ENCODE peak calls at places on chromosome 19, in ten cellular contexts. G is anterior cingulate cortex; L is AG20443; T is A673; D is memory B cell; B is HEK293T; W is CD8-positive, alpha-beta memory T cell; M is aorta; I is RKO; O is cardiac muscle cell. J is an unnamed sample.
A peak's percentile ranks its signal among the peaks of the same experiment; 100 is the strongest.

GRCh38 chr19:1402411-1403070 is 1.2 kb upstream of the GAMT start:
- DNase-seq in M (no peak), G (peak; percentile 3), T (no peak), I (no peak), D (no peak), L (no peak), B (no peak), W (no peak), O (no peak), J (no peak)

GRCh38 chr19:40610396-40611064 is 9.4 kb downstream of the LTBP4 start:
- DNase-seq in O (no peak), M (peak; percentile 86), I (no peak), D (peak; percentile 66), T (no peak), W (peak; percentile 57), B (no peak), L (no peak), G (peak; percentile 34), J (no peak)

GRCh38 chr19:47417107-47417745 is 2.1 kb downstream of the MEIS3 start:
- DNase-seq in W (no peak), M (no peak), I (no peak), B (no peak), O (no peak), T (peak; percentile 23), G (peak; percentile 49), D (no peak), L (no peak), J (no peak)

GRCh38 chr19:7337380-7338194 is 11.2 kb upstream of the ARHGEF18 start:
- DNase-seq in T (no peak), B (no peak), G (no peak), L (no peak), O (no peak), I (no peak), W (no peak), D (peak; percentile 56), M (no peak), J (peak; percentile 15)

GRCh38 chr19:3250675-3251074 is 26.2 kb downstream of the CELF5 start:
- DNase-seq in W (peak; percentile 14), O (no peak), D (no peak), M (no peak), T (no peak), I (peak; percentile 38), G (no peak), B (peak; percentile 64), L (peak; percentile 67), J (no peak)

GRCh38 chr19:42252365-42253244 is 2.3 kb downstream of the ERF start:
- DNase-seq in W (no peak), I (peak; percentile 77), B (no peak), D (no peak), T (peak; percentile 60), O (peak; percentile 71), M (no peak), L (peak; percentile 41), G (peak; percentile 93), J (peak; percentile 92)

GRCh38 chr19:12766051-12766521 is 9.3 kb downstream of the HOOK2 start:
- DNase-seq in G (peak; percentile 63), B (peak; percentile 86), O (peak; percentile 88), I (peak; percentile 89), M (peak; percentile 85), T (peak; percentile 89), W (peak; percentile 61), D (peak; percentile 93), L (peak; percentile 89), J (no peak)

GRCh38 chr19:5022066-5022860 is 53.4 kb downstream of the KDM4B start:
- DNase-seq in B (no peak), L (no peak), O (no peak), I (no peak), T (no peak), G (no peak), M (no peak), W (no peak), D (no peak), J (no peak)

GRCh38 chr19:32457540-32457939 is 52.0 kb downstream of the DPY19L3 start:
- DNase-seq in T (no peak), M (no peak), D (no peak), O (no peak), B (no peak), W (no peak), I (no peak), G (no peak), L (no peak), J (no peak)

GRCh38 chr19:7522072-7522922 is at the start of gene MCOLN1:
- DNase-seq in T (peak; percentile 98), D (peak; percentile 98), W (peak; percentile 100), I (peak; percentile 97), O (peak; percentile 100), M (peak; percentile 100), G (peak; percentile 95), B (peak; percentile 100), L (peak; percentile 100), J (peak; percentile 97)

GRCh38 chr19:29202281-29202680 is 10.7 kb downstream of the UQCRFS1 start:
- DNase-seq in G (no peak), I (no peak), L (no peak), B (no peak), D (no peak), W (no peak), M (no peak), T (no peak), O (no peak), J (no peak)

GRCh38 chr19:2646866-2647535 is 55.5 kb downstream of the GNG7 start:
- DNase-seq in W (no peak), T (no peak), G (no peak), I (no peak), O (no peak), L (no peak), B (no peak), M (no peak), D (no peak), J (no peak)

GRCh38 chr19:1483979-1484428 is 5.0 kb upstream of the C19orf25 start:
- DNase-seq in G (no peak), D (no peak), W (no peak), T (no peak), O (no peak), I (no peak), B (no peak), L (no peak), M (no peak), J (no peak)

GRCh38 chr19:14505488-14506239 is 9.7 kb upstream of the GIPC1 start:
- DNase-seq in B (peak; percentile 90), T (peak; percentile 56), L (peak; percentile 64), O (peak; percentile 69), I (peak; percentile 47), W (peak; percentile 66), M (peak; percentile 67), G (no peak), D (peak; percentile 52), J (no peak)

GRCh38 chr19:11265785-11266236 is 3.5 kb upstream of the DOCK6 start:
- DNase-seq in I (peak; percentile 36), L (peak; percentile 46), G (no peak), B (no peak), T (no peak), O (no peak), W (no peak), M (no peak), D (no peak), J (no peak)

J was measured in putamen.